ENCODE peak calls at places on chromosomes 11 and 22, in six cellular contexts. M is foreskin keratinocyte, G is colonic mucosa, U is AG09319, A is cardiac muscle cell, H is neural progenitor cell. Z is an unnamed sample.

GRCh38 chr22:23969071-23969470 is 2.4 kb downstream of the DDTL start:
- DNase-seq in M (no peak), G (no peak), U (no peak), A (no peak), H (no peak), Z (no peak)

GRCh38 chr11:73963861-73964260 is 13.0 kb downstream of the DNAJB13 start:
- DNase-seq in M (no peak), G (no peak), U (no peak), A (no peak), H (no peak), Z (no peak)

GRCh38 chr11:79422866-79423265 is 18.0 kb downstream of the TENM4 start:
- DNase-seq in M (no peak), G (no peak), U (no peak), A (no peak), H (no peak), Z (no peak)

GRCh38 chr11:78825531-78825930 is 250.9 kb upstream of the NARS2 start:
- DNase-seq in M (no peak), G (no peak), U (no peak), A (peak; percentile 22), H (no peak), Z (no peak)

GRCh38 chr22:31329029-31329428 is 17.1 kb downstream of the PATZ1 start:
- DNase-seq in M (no peak), G (no peak), U (no peak), A (no peak), H (no peak), Z (no peak)

GRCh38 chr11:68930991-68931855 is 27.5 kb downstream of the IGHMBP2 start:
- DNase-seq in M (no peak), G (no peak), U (no peak), A (no peak), H (no peak), Z (no peak)

GRCh38 chr11:128471138-128471661 is 116.2 kb downstream of the ETS1 start:
- DNase-seq in M (no peak), G (no peak), U (no peak), A (no peak), H (no peak), Z (no peak)

GRCh38 chr11:118180300-118180703 is 3.9 kb upstream of the SCN2B start:
- DNase-seq in M (peak; percentile 44), G (no peak), U (no peak), A (peak; percentile 48), H (peak; percentile 76), Z (no peak)

GRCh38 chr11:25066706-25067105 is 569.9 kb downstream of the LUZP2 start:
- DNase-seq in M (no peak), G (no peak), U (no peak), A (no peak), H (no peak), Z (no peak)

GRCh38 chr11:116678887-116679286 is 93.9 kb downstream of the BUD13 start:
- DNase-seq in M (no peak), G (no peak), U (no peak), A (no peak), H (no peak), Z (no peak)

GRCh38 chr11:116683982-116684381 is 88.8 kb downstream of the BUD13 start:
- DNase-seq in M (no peak), G (no peak), U (no peak), A (no peak), H (no peak), Z (no peak)

GRCh38 chr11:116680349-116681125 is 92.2 kb downstream of the BUD13 start:
- DNase-seq in M (no peak), G (no peak), U (no peak), A (no peak), H (no peak), Z (no peak)
- TF ChIP-seq CTCF in M (no peak), G (no peak), U (no peak), A (no peak), H (no peak), Z (no peak)

DNA sequence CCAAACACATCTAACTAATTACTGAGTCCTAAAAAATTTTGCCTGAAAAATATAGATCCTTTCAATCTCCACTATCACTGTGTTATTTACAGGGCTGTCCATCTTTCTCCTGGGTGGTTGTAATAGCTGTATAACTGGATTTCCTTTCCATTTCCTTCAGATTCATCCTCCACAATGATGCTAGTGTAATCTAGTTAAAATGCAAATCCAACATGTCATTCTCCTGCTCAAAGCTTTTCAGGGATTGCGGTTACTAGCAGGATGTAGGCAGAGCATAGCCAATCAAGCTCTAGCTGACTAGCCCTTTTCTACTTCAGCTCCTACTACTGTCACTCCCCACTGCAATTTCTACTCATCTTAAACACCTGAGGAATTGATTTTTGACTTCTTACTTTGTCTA is 283.0 kb downstream of the RAB38 start:
- DNase-seq in M (no peak), G (no peak), U (no peak), A (no peak), H (peak; percentile 32), Z (no peak)
- TF ChIP-seq CTCF in M (no peak), G (no peak), U (no peak), A (no peak), H (no peak), Z (no peak)

GRCh38 chr22:39216143-39216490 is 28.7 kb downstream of the PDGFB start:
- DNase-seq in M (no peak), G (no peak), U (no peak), A (no peak), H (no peak), Z (no peak)
- TF ChIP-seq CTCF in M (no peak), G (no peak), U (no peak), A (no peak), H (no peak), Z (no peak)

GRCh38 chr22:40856513-40857308 is at the start of the genes ST13 and XPNPEP3:
- DNase-seq in M (peak; percentile 89), G (peak; percentile 99), U (peak; percentile 91), A (peak; percentile 98), H (peak; percentile 98), Z (no peak)
- TF ChIP-seq CTCF in M (peak; percentile 55), G (no peak), U (peak; percentile 20), A (peak; percentile 19), H (peak; percentile 48), Z (no peak)

GRCh38 chr22:17748555-17749353 is 25.5 kb downstream of the BID start:
- DNase-seq in M (no peak), G (no peak), U (no peak), A (no peak), H (peak; percentile 71), Z (no peak)
- TF ChIP-seq CTCF in M (no peak), G (no peak), U (no peak), A (peak; percentile 27), H (peak; percentile 57), Z (no peak)

GRCh38 chr11:104332110-104332509 is 168.2 kb upstream of the PDGFD start:
- DNase-seq in M (no peak), G (no peak), U (no peak), A (no peak), H (peak; percentile 74), Z (no peak)
- TF ChIP-seq CTCF in M (peak; percentile 37), G (no peak), U (no peak), A (peak; percentile 25), H (peak; percentile 73), Z (no peak)

Z was measured in D721Med.